ENCODE peak calls at places on chromosomes 3 and 15, in six cellular contexts. F is mammary epithelial cell; Y is upper lobe of left lung; T is CD8-positive, alpha-beta memory T cell; O is A549; I is adipocyte. Q is an unnamed sample.
A peak's percentile ranks its signal among the peaks of the same experiment; 100 is the strongest.

GRCh38 chr15:52151353-52151752 is 38.8 kb upstream of the BCL2L10 start:
- DNase-seq in F (no peak), Y (no peak), T (no peak), O (no peak), I (no peak), Q (no peak)

GRCh38 chr3:31699309-31699953 is 166.7 kb downstream of the STT3B start:
- DNase-seq in F (peak; percentile 64), Y (no peak), T (no peak), O (peak; percentile 34), I (no peak), Q (no peak)

GRCh38 chr3:141789281-141789680 is 26.1 kb downstream of the GRK7 start:
- DNase-seq in F (no peak), Y (no peak), T (no peak), O (peak; percentile 13), I (no peak), Q (no peak)

GRCh38 chr3:13588971-13589370 is 40.0 kb downstream of the FBLN2 start:
- DNase-seq in F (no peak), Y (no peak), T (no peak), O (no peak), I (peak; percentile 48), Q (no peak)

GRCh38 chr3:104367000-104367399 is 999.7 kb upstream of the ALCAM start:
- DNase-seq in F (no peak), Y (no peak), T (no peak), O (no peak), I (peak; percentile 50), Q (no peak)

GRCh38 chr3:197270558-197271317 is 27.7 kb downstream of the DLG1 start:
- DNase-seq in F (no peak), Y (no peak), T (no peak), O (no peak), I (peak; percentile 27), Q (no peak)

GRCh38 chr3:31533169-31533870 is 595 bp downstream of the STT3B start:
- DNase-seq in F (peak; percentile 43), Y (peak; percentile 51), T (peak; percentile 71), O (peak; percentile 27), I (peak; percentile 75), Q (peak; percentile 42)

GRCh38 chr3:169147246-169148008 is 516.1 kb downstream of the MECOM start:
- DNase-seq in F (peak; percentile 72), Y (peak; percentile 44), T (no peak), O (peak; percentile 46), I (peak; percentile 85), Q (no peak)

GRCh38 chr3:43503067-43503728 is 118.6 kb downstream of the ANO10 start:
- DNase-seq in F (no peak), Y (no peak), T (peak; percentile 53), O (no peak), I (peak; percentile 82), Q (no peak)

GRCh38 chr3:15491143-15491542 is 30.4 kb downstream of the COLQ start:
- DNase-seq in F (no peak), Y (no peak), T (no peak), O (no peak), I (no peak), Q (no peak)

GRCh38 chr3:88093266-88093665 is 34.2 kb downstream of the ZNF654 start:
- DNase-seq in F (no peak), Y (no peak), T (no peak), O (no peak), I (no peak), Q (no peak)

GRCh38 chr3:88090681-88091080 is 31.6 kb downstream of the ZNF654 start:
- DNase-seq in F (no peak), Y (no peak), T (no peak), O (no peak), I (no peak), Q (no peak)

GRCh38 chr3:88092270-88092669 is 33.2 kb downstream of the ZNF654 start:
- DNase-seq in F (no peak), Y (peak; percentile 43), T (no peak), O (no peak), I (no peak), Q (no peak)
- H3K9me3 ChIP-seq in F (no peaks in the 10 kb centered on the region), Y (no peaks in the 10 kb centered on the region), T (no peaks in the 10 kb centered on the region), O (peaks cover 3% of the 10 kb centered on the region), I (no peaks in the 10 kb centered on the region), Q (no peaks in the 10 kb centered on the region)

GRCh38 chr3:143562789-143563188 is 285.5 kb downstream of the SLC9A9 start:
- DNase-seq in F (no peak), Y (no peak), T (no peak), O (no peak), I (no peak), Q (no peak)

GRCh38 chr3:143563786-143564185 is 284.5 kb downstream of the SLC9A9 start:
- DNase-seq in F (no peak), Y (no peak), T (no peak), O (no peak), I (no peak), Q (no peak)

DNA sequence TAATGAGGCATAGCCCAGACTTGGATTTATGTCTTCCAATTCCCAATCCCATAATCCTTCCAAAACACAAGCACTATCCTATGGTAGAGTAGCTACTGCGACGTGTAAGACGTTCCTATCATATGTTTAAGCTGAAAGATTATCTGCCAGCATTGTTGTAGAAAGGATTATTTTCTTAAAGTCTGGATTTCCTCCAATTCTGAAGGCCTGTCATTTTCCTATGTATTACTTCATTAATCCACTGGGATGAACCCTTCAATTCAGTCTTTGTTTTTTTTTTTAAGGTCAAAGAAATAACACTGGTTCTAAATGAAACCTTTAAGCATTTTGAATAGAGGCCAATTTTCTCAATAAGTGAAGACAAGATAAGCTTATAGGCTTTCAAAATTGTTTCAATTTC is 289.0 kb downstream of the SLC9A9 start:
- DNase-seq in F (no peak), Y (no peak), T (no peak), O (no peak), I (no peak), Q (no peak)
- H3K9me3 ChIP-seq in F (peaks cover 6% of the 10 kb centered on the region), Y (peaks cover 10% of the 10 kb centered on the region), T (no peaks in the 10 kb centered on the region), O (peaks cover 2% of the 10 kb centered on the region), I (peaks cover 9% of the 10 kb centered on the region), Q (peaks cover 3% of the 10 kb centered on the region)

GRCh38 chr15:23518104-23518503 is 47.4 kb upstream of the MKRN3 start:
- DNase-seq in F (no peak), Y (no peak), T (no peak), O (no peak), I (no peak), Q (no peak)

GRCh38 chr15:23516866-23517265 is 48.6 kb upstream of the MKRN3 start:
- DNase-seq in F (no peak), Y (no peak), T (no peak), O (no peak), I (no peak), Q (no peak)

DNA sequence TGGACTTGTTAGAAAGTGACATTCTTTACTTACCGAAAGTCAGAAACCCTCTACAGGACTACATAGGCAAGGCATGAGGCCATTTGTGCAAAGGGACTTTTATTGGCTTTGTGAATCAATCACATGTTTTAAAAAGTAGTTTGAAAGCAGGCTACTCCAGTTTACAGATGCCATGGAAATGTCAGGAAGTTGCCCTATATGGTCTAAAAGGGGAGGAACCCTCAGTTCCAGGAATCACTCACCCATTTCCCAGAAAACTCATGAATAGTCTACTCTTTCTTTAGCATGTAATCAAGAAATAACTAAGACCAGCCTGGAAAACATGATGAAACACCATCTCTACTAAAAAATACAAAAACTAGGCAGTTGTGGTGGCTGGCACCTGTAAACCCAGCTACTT is 51.0 kb upstream of the MKRN3 start:
- DNase-seq in F (no peak), Y (no peak), T (no peak), O (no peak), I (no peak), Q (no peak)
- H3K9me3 ChIP-seq in F (peaks cover 27% of the 10 kb centered on the region), Y (peaks cover 13% of the 10 kb centered on the region), T (no peaks in the 10 kb centered on the region), O (no peaks in the 10 kb centered on the region), I (peaks cover 13% of the 10 kb centered on the region), Q (no peaks in the 10 kb centered on the region)

GRCh38 chr3:64470436-64470835 is 217.4 kb downstream of the ADAMTS9 start:
- DNase-seq in F (no peak), Y (no peak), T (no peak), O (no peak), I (no peak), Q (no peak)
- H3K9me3 ChIP-seq in F (no peaks in the 10 kb centered on the region), Y (no peaks in the 10 kb centered on the region), T (no peaks in the 10 kb centered on the region), O (no peaks in the 10 kb centered on the region), I (no peaks in the 10 kb centered on the region), Q (no peaks in the 10 kb centered on the region)

GRCh38 chr15:20409247-20409646 is 132.4 kb downstream of the GOLGA6L6 start:
- DNase-seq in F (no peak), Y (no peak), T (no peak), O (no peak), I (no peak), Q (no peak)
- H3K9me3 ChIP-seq in F (no peaks in the 10 kb centered on the region), Y (peaks cover 7% of the 10 kb centered on the region), T (no peaks in the 10 kb centered on the region), O (peaks cover 23% of the 10 kb centered on the region), I (peaks cover 9% of the 10 kb centered on the region), Q (no peaks in the 10 kb centered on the region)